ENCODE peak calls at places on chromosomes 16 and 17, in four cellular contexts. One of them, this sample, is unnamed.

GRCh38 chr16:861446-861845 is 60.9 kb upstream of the GNG13 start:
- DNase-seq in activated naive CD8-positive, alpha-beta T cell treated with anti-CD3 and anti-CD28 coated beads for 36 hours: no peak
- DNase-seq in AG09309: no peak
- DNase-seq in non-pigmented ciliary epithelial cell: no peak
- DNase-seq in this sample: no peak

GRCh38 chr17:72657467-72658317 is 434.8 kb downstream of the SLC39A11 start:
- DNase-seq in non-pigmented ciliary epithelial cell: no peak
- DNase-seq in AG09309: no peak
- DNase-seq in activated naive CD8-positive, alpha-beta T cell treated with anti-CD3 and anti-CD28 coated beads for 36 hours: no peak
- DNase-seq in this sample: no peak

GRCh38 chr17:5877948-5878347 is 192.2 kb upstream of the WSCD1 start:
- DNase-seq in AG09309: no peak
- DNase-seq in non-pigmented ciliary epithelial cell: no peak
- DNase-seq in activated naive CD8-positive, alpha-beta T cell treated with anti-CD3 and anti-CD28 coated beads for 36 hours: no peak
- DNase-seq in this sample: no peak

GRCh38 chr17:47077576-47077975 is 98.5 kb upstream of the RPRML start:
- DNase-seq in non-pigmented ciliary epithelial cell: no peak
- DNase-seq in AG09309: no peak
- DNase-seq in activated naive CD8-positive, alpha-beta T cell treated with anti-CD3 and anti-CD28 coated beads for 36 hours: no peak
- DNase-seq in this sample: no peak

GRCh38 chr17:8837438-8838075 is 29.9 kb downstream of the PIK3R6 start:
- DNase-seq in AG09309: no peak
- DNase-seq in activated naive CD8-positive, alpha-beta T cell treated with anti-CD3 and anti-CD28 coated beads for 36 hours: no peak
- DNase-seq in non-pigmented ciliary epithelial cell: no peak
- DNase-seq in this sample: no peak

GRCh38 chr16:10122546-10122945 is 59.7 kb downstream of the GRIN2A start:
- DNase-seq in activated naive CD8-positive, alpha-beta T cell treated with anti-CD3 and anti-CD28 coated beads for 36 hours: no peak
- DNase-seq in non-pigmented ciliary epithelial cell: no peak
- DNase-seq in AG09309: no peak
- DNase-seq in this sample: no peak

GRCh38 chr16:26214694-26215093 is 522.9 kb downstream of the HS3ST4 start:
- DNase-seq in activated naive CD8-positive, alpha-beta T cell treated with anti-CD3 and anti-CD28 coated beads for 36 hours: no peak
- DNase-seq in AG09309: no peak
- DNase-seq in non-pigmented ciliary epithelial cell: no peak
- DNase-seq in this sample: no peak

GRCh38 chr16:17177968-17178880 is 292.5 kb downstream of the XYLT1 start:
- DNase-seq in non-pigmented ciliary epithelial cell: no peak
- DNase-seq in AG09309: no peak
- DNase-seq in activated naive CD8-positive, alpha-beta T cell treated with anti-CD3 and anti-CD28 coated beads for 36 hours: no peak
- DNase-seq in this sample: no peak

GRCh38 chr17:48556534-48557401 is 11.9 kb upstream of the HOXB2 start:
- DNase-seq in activated naive CD8-positive, alpha-beta T cell treated with anti-CD3 and anti-CD28 coated beads for 36 hours: no peak
- DNase-seq in non-pigmented ciliary epithelial cell: no peak
- DNase-seq in AG09309: no peak
- DNase-seq in this sample: no peak

GRCh38 chr17:31739300-31739699 is 119.7 kb downstream of the COPRS start:
- DNase-seq in non-pigmented ciliary epithelial cell: peak
- DNase-seq in activated naive CD8-positive, alpha-beta T cell treated with anti-CD3 and anti-CD28 coated beads for 36 hours: no peak
- DNase-seq in AG09309: peak
- DNase-seq in this sample: peak

GRCh38 chr16:28589930-28590329 is 6.9 kb downstream of the SULT1A2 start:
- DNase-seq in activated naive CD8-positive, alpha-beta T cell treated with anti-CD3 and anti-CD28 coated beads for 36 hours: no peak
- DNase-seq in non-pigmented ciliary epithelial cell: no peak
- DNase-seq in AG09309: no peak
- DNase-seq in this sample: no peak

GRCh38 chr17:81509048-81509686 is 3.4 kb downstream of the ACTG1 start:
- DNase-seq in activated naive CD8-positive, alpha-beta T cell treated with anti-CD3 and anti-CD28 coated beads for 36 hours: no peak
- DNase-seq in AG09309: no peak
- DNase-seq in non-pigmented ciliary epithelial cell: no peak
- DNase-seq in this sample: no peak

GRCh38 chr17:40369923-40370322 is 5.4 kb upstream of the GJD3 start:
- DNase-seq in activated naive CD8-positive, alpha-beta T cell treated with anti-CD3 and anti-CD28 coated beads for 36 hours: no peak
- DNase-seq in AG09309: no peak
- DNase-seq in non-pigmented ciliary epithelial cell: no peak
- DNase-seq in this sample: no peak

GRCh38 chr17:37481001-37481665 is 8.6 kb upstream of the DUSP14 start:
- DNase-seq in activated naive CD8-positive, alpha-beta T cell treated with anti-CD3 and anti-CD28 coated beads for 36 hours: no peak
- DNase-seq in non-pigmented ciliary epithelial cell: no peak
- DNase-seq in AG09309: no peak
- DNase-seq in this sample: no peak

GRCh38 chr17:80603380-80603779 is 58.7 kb downstream of the RPTOR start:
- DNase-seq in AG09309: no peak
- DNase-seq in non-pigmented ciliary epithelial cell: no peak
- DNase-seq in activated naive CD8-positive, alpha-beta T cell treated with anti-CD3 and anti-CD28 coated beads for 36 hours: no peak
- DNase-seq in this sample: no peak

GRCh38 chr16:49605536-49606241 is 232.1 kb downstream of the C16orf78 start:
- DNase-seq in AG09309: no peak
- DNase-seq in activated naive CD8-positive, alpha-beta T cell treated with anti-CD3 and anti-CD28 coated beads for 36 hours: no peak
- DNase-seq in non-pigmented ciliary epithelial cell: no peak
- DNase-seq in this sample: no peak

GRCh38 chr16:19872935-19873334 is 11.7 kb downstream of the GPRC5B start:
- DNase-seq in activated naive CD8-positive, alpha-beta T cell treated with anti-CD3 and anti-CD28 coated beads for 36 hours: no peak
- DNase-seq in non-pigmented ciliary epithelial cell: no peak
- DNase-seq in AG09309: no peak
- DNase-seq in this sample: no peak

GRCh38 chr17:72714357-72714966 is 378.0 kb downstream of the SLC39A11 start:
- DNase-seq in activated naive CD8-positive, alpha-beta T cell treated with anti-CD3 and anti-CD28 coated beads for 36 hours: no peak
- DNase-seq in AG09309: no peak
- DNase-seq in non-pigmented ciliary epithelial cell: no peak
- DNase-seq in this sample: no peak

GRCh38 chr16:15553313-15554088 is 89.5 kb downstream of the MARF1 start:
- DNase-seq in AG09309: no peak
- DNase-seq in non-pigmented ciliary epithelial cell: no peak
- DNase-seq in activated naive CD8-positive, alpha-beta T cell treated with anti-CD3 and anti-CD28 coated beads for 36 hours: no peak
- DNase-seq in this sample: no peak

GRCh38 chr17:44396946-44397345 is 7.5 kb upstream of the ITGA2B start:
- DNase-seq in AG09309: no peak
- DNase-seq in non-pigmented ciliary epithelial cell: no peak
- DNase-seq in activated naive CD8-positive, alpha-beta T cell treated with anti-CD3 and anti-CD28 coated beads for 36 hours: no peak
- DNase-seq in this sample: no peak

GRCh38 chr17:44397479-44398440 is 8.3 kb upstream of the ITGA2B start:
- DNase-seq in AG09309: no peak
- DNase-seq in activated naive CD8-positive, alpha-beta T cell treated with anti-CD3 and anti-CD28 coated beads for 36 hours: no peak
- DNase-seq in non-pigmented ciliary epithelial cell: no peak
- DNase-seq in this sample: no peak

GRCh38 chr17:31155208-31155810 is 60.5 kb downstream of the NF1 start:
- DNase-seq in activated naive CD8-positive, alpha-beta T cell treated with anti-CD3 and anti-CD28 coated beads for 36 hours: no peak
- DNase-seq in non-pigmented ciliary epithelial cell: no peak
- DNase-seq in AG09309: no peak
- DNase-seq in this sample: no peak

GRCh38 chr17:2090804-2091534 is 36.1 kb downstream of the HIC1 start:
- DNase-seq in activated naive CD8-positive, alpha-beta T cell treated with anti-CD3 and anti-CD28 coated beads for 36 hours: no peak
- DNase-seq in AG09309: peak
- DNase-seq in non-pigmented ciliary epithelial cell: peak
- DNase-seq in this sample: peak

GRCh38 chr16:15041260-15042011 is 14.4 kb downstream of the NTAN1 start:
- DNase-seq in AG09309: peak
- DNase-seq in non-pigmented ciliary epithelial cell: no peak
- DNase-seq in activated naive CD8-positive, alpha-beta T cell treated with anti-CD3 and anti-CD28 coated beads for 36 hours: no peak
- DNase-seq in this sample: no peak

GRCh38 chr17:27206447-27206846 is 87.5 kb upstream of the WSB1 start:
- DNase-seq in AG09309: no peak
- DNase-seq in non-pigmented ciliary epithelial cell: no peak
- DNase-seq in activated naive CD8-positive, alpha-beta T cell treated with anti-CD3 and anti-CD28 coated beads for 36 hours: no peak
- DNase-seq in this sample: no peak

GRCh38 chr17:7583253-7584109 is at the start of gene MPDU1:
- DNase-seq in AG09309: peak
- DNase-seq in activated naive CD8-positive, alpha-beta T cell treated with anti-CD3 and anti-CD28 coated beads for 36 hours: peak
- DNase-seq in non-pigmented ciliary epithelial cell: peak
- DNase-seq in this sample: peak

GRCh38 chr17:28225872-28226271 is 93.1 kb upstream of the TMEM97 start:
- DNase-seq in AG09309: no peak
- DNase-seq in non-pigmented ciliary epithelial cell: no peak
- DNase-seq in activated naive CD8-positive, alpha-beta T cell treated with anti-CD3 and anti-CD28 coated beads for 36 hours: no peak
- DNase-seq in this sample: no peak

GRCh38 chr17:82105882-82106696 is 8.1 kb upstream of the FASN start:
- DNase-seq in non-pigmented ciliary epithelial cell: no peak
- DNase-seq in activated naive CD8-positive, alpha-beta T cell treated with anti-CD3 and anti-CD28 coated beads for 36 hours: peak
- DNase-seq in AG09309: no peak
- DNase-seq in this sample: no peak

GRCh38 chr17:28745052-28745776 is 1.4 kb downstream of the TRAF4 start:
- DNase-seq in non-pigmented ciliary epithelial cell: no peak
- DNase-seq in AG09309: no peak
- DNase-seq in activated naive CD8-positive, alpha-beta T cell treated with anti-CD3 and anti-CD28 coated beads for 36 hours: peak
- DNase-seq in this sample: no peak

GRCh38 chr16:81365731-81366130 is 51.0 kb downstream of the GAN start:
- DNase-seq in activated naive CD8-positive, alpha-beta T cell treated with anti-CD3 and anti-CD28 coated beads for 36 hours: no peak
- DNase-seq in non-pigmented ciliary epithelial cell: no peak
- DNase-seq in AG09309: no peak
- DNase-seq in this sample: no peak

GRCh38 chr16:54628796-54629625 is 301.7 kb upstream of the IRX5 start:
- DNase-seq in AG09309: no peak
- DNase-seq in non-pigmented ciliary epithelial cell: no peak
- DNase-seq in activated naive CD8-positive, alpha-beta T cell treated with anti-CD3 and anti-CD28 coated beads for 36 hours: no peak
- DNase-seq in this sample: no peak

GRCh38 chr16:2460391-2460713 is 443 bp downstream of the TEDC2 start:
- DNase-seq in AG09309: no peak
- DNase-seq in non-pigmented ciliary epithelial cell: no peak
- DNase-seq in activated naive CD8-positive, alpha-beta T cell treated with anti-CD3 and anti-CD28 coated beads for 36 hours: no peak
- DNase-seq in this sample: no peak

This sample was measured in BJ.